ENCODE peak calls at places on chromosomes 3 and 15, in seven cellular contexts. S, D, Q, N, B, A and H are unnamed samples.

GRCh38 chr15:55344206-55344605 is 25.2 kb downstream of the PIGB start:
- DNase-seq in Q (no peak), B (no peak), D (no peak), S (no peak), A (no peak), N (peak; percentile 79), H (no peak)

GRCh38 chr15:71591057-71591456 is 219.3 kb upstream of the NR2E3 start:
- DNase-seq in N (no peak), B (no peak), Q (no peak), D (no peak), S (no peak), A (no peak), H (no peak)

GRCh38 chr3:58034738-58035511 is 26.7 kb downstream of the FLNB start:
- DNase-seq in D (no peak), A (peak; percentile 65), S (no peak), B (no peak), Q (no peak), N (no peak), H (no peak)

GRCh38 chr3:175266993-175267960 is 408.1 kb downstream of the NAALADL2 start:
- DNase-seq in N (no peak), Q (no peak), B (no peak), S (no peak), A (no peak), D (no peak), H (no peak)

GRCh38 chr3:46192939-46193338 is 15.2 kb downstream of the CCR1 start:
- DNase-seq in S (no peak), D (no peak), Q (no peak), A (no peak), N (no peak), B (no peak), H (no peak)

GRCh38 chr15:93417156-93418077 is 328.4 kb upstream of the RGMA start:
- DNase-seq in S (no peak), D (peak; percentile 24), A (no peak), Q (peak; percentile 37), N (no peak), B (no peak), H (no peak)

GRCh38 chr3:195441971-195442572 is 748 bp downstream of the ACAP2 start:
- DNase-seq in B (peak; percentile 72), A (no peak), N (peak; percentile 49), D (peak; percentile 24), S (peak; percentile 33), Q (peak; percentile 50), H (peak; percentile 82)

GRCh38 chr3:128240232-128240631 is 87.0 kb downstream of the EEFSEC start:
- DNase-seq in A (no peak), Q (no peak), S (no peak), B (no peak), N (no peak), D (no peak), H (no peak)

GRCh38 chr3:107985496-107985895 is 105.3 kb downstream of the CD47 start:
- DNase-seq in D (no peak), B (no peak), Q (no peak), S (no peak), A (peak; percentile 16), N (no peak), H (no peak)

GRCh38 chr3:154552338-154552737 is 122.3 kb upstream of the GPR149 start:
- DNase-seq in Q (no peak), N (no peak), A (no peak), D (no peak), S (no peak), B (no peak), H (peak; percentile 9)

GRCh38 chr3:195079636-195080035 is 191.3 kb downstream of the XXYLT1 start:
- DNase-seq in B (peak; percentile 11), A (no peak), N (no peak), S (no peak), D (no peak), Q (no peak), H (no peak)

GRCh38 chr15:35886765-35887164 is 340.8 kb upstream of the DPH6 start:
- DNase-seq in A (no peak), Q (no peak), N (no peak), S (no peak), B (no peak), D (no peak), H (no peak)

DNA sequence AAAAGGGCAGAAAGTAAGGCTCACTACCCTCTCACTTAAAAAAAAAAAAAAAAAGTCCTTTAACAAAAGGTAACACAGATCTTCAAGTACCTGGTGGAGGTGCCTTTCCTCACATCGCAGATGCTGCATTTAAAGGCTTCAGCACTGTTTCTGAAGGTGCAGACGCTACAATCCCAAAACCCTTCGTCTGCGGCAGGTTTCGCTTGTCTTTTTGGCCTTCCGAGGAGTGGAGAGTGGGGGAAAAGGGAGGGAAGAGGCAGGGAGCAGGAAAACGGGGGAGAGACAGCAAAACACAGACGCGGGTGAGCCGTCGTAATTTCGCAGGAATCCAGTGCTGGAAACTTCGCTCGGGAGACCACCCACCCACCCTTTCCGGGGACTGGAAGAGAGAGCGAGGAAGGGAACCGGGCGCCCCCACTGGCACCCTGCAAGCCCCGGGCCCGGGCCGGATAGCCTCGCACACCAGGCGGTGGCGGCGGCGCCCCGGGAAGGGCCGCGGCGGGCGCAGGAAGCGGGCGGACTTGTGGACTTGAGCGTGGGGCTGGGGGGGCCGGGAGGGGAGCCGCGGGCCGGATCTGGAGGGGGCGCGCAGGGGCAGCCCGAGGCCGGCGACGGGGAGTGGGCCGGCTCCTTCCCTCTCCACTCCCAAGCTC is 401.7 kb downstream of the SHQ1 start:
- DNase-seq in B (no peak), A (no peak), D (no peak), Q (no peak), N (no peak), S (no peak), H (peak; percentile 77)
- TF ChIP-seq POLR2A in B (no peak), A (peak; percentile 22), D (no peak), Q (no peak), N (peak; percentile 21), S (no peak), H (no peak)

GRCh38 chr15:68199340-68199739 is 5.8 kb downstream of the CALML4 start:
- DNase-seq in D (no peak), B (no peak), Q (no peak), A (no peak), S (no peak), N (no peak), H (no peak)

GRCh38 chr15:68196445-68197169 is 8.5 kb downstream of the CALML4 start:
- DNase-seq in S (no peak), A (no peak), Q (no peak), B (no peak), N (no peak), D (no peak), H (no peak)

GRCh38 chr15:68195336-68196112 is 9.6 kb downstream of the CALML4 start:
- DNase-seq in A (no peak), D (no peak), Q (no peak), B (no peak), S (no peak), N (no peak), H (no peak)

GRCh38 chr15:68197170-68197492 is 8.0 kb downstream of the CALML4 start:
- DNase-seq in S (no peak), A (no peak), N (no peak), D (no peak), Q (no peak), B (no peak), H (no peak)

GRCh38 chr15:68197661-68198437 is 7.3 kb downstream of the CALML4 start:
- DNase-seq in Q (no peak), S (no peak), B (no peak), A (no peak), D (no peak), N (no peak), H (no peak)
- TF ChIP-seq POLR2A in Q (no peak), S (no peak), B (no peak), A (no peak), D (no peak), N (no peak), H (no peak)

GRCh38 chr15:43799209-43799944 is 643 bp downstream of the SERINC4 start:
- DNase-seq in B (no peak), S (no peak), D (no peak), Q (no peak), N (no peak), A (no peak), H (peak; percentile 47)

GRCh38 chr15:43795997-43796396 is 3.9 kb downstream of the SERF2 start:
- DNase-seq in B (no peak), S (no peak), N (no peak), D (no peak), Q (no peak), A (no peak), H (no peak)

GRCh38 chr15:43799945-43800285 is at the start of gene SERINC4:
- DNase-seq in A (no peak), B (no peak), D (no peak), Q (no peak), N (no peak), S (no peak), H (no peak)

GRCh38 chr15:43796566-43796965 is 3.5 kb downstream of the SERINC4 start:
- DNase-seq in B (no peak), D (no peak), N (no peak), Q (no peak), A (no peak), S (no peak), H (no peak)

DNA sequence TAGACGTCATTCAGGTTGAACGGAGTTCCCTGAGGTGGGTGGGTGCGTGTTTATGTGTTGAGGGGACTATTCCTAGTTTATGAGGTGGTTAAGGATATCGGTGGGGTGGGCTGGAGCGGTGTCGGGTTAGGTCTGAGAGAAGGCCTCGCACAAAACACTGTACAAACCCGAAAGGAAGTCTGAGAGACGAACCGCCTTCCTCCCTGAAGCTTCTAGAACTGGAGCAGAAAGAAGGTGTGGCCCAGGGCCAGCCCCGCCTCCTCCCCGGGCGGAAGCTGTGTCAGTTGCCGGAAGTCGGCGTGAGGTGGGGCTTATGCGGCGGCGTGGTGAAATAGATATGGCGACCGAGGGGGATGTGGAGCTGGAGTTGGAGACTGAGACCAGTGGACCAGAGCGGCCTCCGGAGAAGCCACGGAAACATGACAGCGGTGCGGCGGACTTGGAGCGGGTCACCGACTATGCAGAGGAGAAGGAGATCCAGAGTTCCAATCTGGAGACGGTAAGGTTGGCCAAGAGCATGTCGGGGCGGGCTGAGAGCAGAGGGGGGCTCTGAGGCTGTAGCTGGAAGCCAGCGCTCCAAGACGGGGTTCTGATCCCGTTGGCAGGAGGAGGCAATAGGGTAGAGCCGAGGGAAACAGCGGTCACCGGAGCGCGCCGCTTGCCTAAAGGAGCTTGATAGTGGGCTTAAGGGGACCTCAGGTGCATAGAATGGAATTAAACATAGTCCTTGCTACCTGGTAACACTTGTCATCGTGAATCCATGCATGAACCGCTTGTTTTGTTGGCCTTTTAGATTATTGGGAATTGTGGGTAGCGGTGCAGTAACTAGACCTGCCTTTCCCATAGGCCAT is at the start of gene HYPK:
- DNase-seq in Q (peak; percentile 95), D (peak; percentile 93), A (peak; percentile 70), B (peak; percentile 95), N (peak; percentile 94), S (peak; percentile 56), H (peak; percentile 91)
- TF ChIP-seq POLR2A in Q (peak; percentile 58), D (peak; percentile 63), A (peak; percentile 90), B (peak; percentile 57), N (peak; percentile 88), S (peak; percentile 52), H (peak; percentile 85)

DNA sequence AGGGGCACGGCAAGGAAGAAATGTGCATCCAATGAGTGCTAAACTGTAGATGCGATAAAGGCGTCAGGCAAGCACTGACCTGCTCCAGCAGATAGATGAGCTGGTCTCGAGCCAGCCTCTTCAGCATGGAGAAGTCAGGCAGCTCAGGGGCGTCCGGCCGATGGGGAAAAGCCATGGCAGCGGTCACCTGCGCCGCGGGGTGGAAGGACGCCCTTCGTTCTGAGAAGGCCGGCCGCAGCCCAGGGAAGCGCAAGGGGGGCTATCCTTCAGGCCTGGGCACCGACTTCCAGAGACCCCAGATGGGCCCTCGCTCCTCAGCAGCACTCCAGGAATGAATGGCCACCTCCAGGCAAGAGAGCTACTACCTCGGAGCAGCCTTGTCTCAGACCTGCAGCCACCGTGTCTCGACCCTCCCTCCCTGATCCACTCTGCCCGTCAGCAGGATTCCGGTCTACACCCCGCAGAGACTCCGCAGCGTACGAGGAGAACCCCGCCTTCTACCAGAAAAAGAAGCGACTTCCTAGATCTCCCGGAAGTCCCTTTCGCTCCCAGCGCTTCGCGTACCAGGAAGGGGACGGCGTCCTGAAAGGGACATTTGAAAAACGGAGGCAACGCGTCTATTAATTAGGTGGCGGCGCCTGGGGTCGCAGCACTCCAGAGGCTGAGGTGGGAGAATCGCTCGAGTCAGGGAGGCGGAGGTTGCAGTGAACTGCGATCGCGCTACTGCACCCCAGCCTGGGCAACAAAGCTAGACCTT is at the start of gene VPS33B:
- DNase-seq in A (peak; percentile 43), S (peak; percentile 50), B (peak; percentile 86), Q (peak; percentile 77), N (peak; percentile 78), D (peak; percentile 79), H (peak; percentile 88)
- TF ChIP-seq POLR2A in A (peak; percentile 70), S (peak; percentile 60), B (peak; percentile 35), Q (peak; percentile 43), N (peak; percentile 36), D (peak; percentile 18), H (peak; percentile 77)